ENCODE peak calls at places on chromosomes 1 and 21, in nine cellular contexts. K is transverse colon; Y is upper lobe of right lung; Q is breast epithelium; O is CD8-positive, alpha-beta T cell; E is psoas muscle; P is A549; C is SK-N-SH; Z is heart right ventricle. L is an unnamed sample.

GRCh38 chr1:154866257-154866994 is 3.7 kb downstream of the KCNN3 start:
- DNase-seq in Y (no peak), O (no peak), P (no peak), C (no peak), Q (no peak), E (no peak), Z (no peak), K (no peak), L (no peak)

GRCh38 chr1:219927298-219927955 is 930 bp downstream of the SLC30A10 start:
- DNase-seq in C (peak), E (no peak), Z (no peak), Y (no peak), Q (no peak), K (no peak), P (no peak), O (no peak), L (no peak)

GRCh38 chr21:33539612-33540011 is 2.3 kb downstream of the GART start:
- DNase-seq in E (no peak), K (no peak), O (no peak), Y (no peak), Z (no peak), C (no peak), P (no peak), Q (no peak), L (no peak)

GRCh38 chr21:39326607-39327307 is 13.3 kb upstream of the BRWD1 start:
- DNase-seq in O (no peak), K (no peak), Y (no peak), Z (no peak), P (no peak), C (no peak), Q (no peak), E (no peak), L (no peak)

GRCh38 chr1:32651461-32652073 is 559 bp downstream of the RBBP4 start:
- DNase-seq in E (no peak), Y (no peak), P (peak), Z (no peak), Q (no peak), O (no peak), C (no peak), K (no peak), L (no peak)

GRCh38 chr1:6419803-6420593 is at the start of gene HES2:
- DNase-seq in Z (no peak), O (no peak), K (peak), P (no peak), C (peak), Y (no peak), E (no peak), Q (no peak), L (no peak)

GRCh38 chr1:84689514-84690396 is 506 bp downstream of the SSX2IP start:
- DNase-seq in O (no peak), P (peak), Y (no peak), Z (peak), C (no peak), Q (peak), K (peak), E (peak), L (peak)

GRCh38 chr1:218266356-218266755 is 18.7 kb upstream of the RRP15 start:
- DNase-seq in O (no peak), P (no peak), C (no peak), K (no peak), Y (no peak), Q (no peak), Z (no peak), E (no peak), L (no peak)

GRCh38 chr1:208475449-208475848 is 231.3 kb upstream of the PLXNA2 start:
- DNase-seq in P (no peak), O (no peak), E (peak), Y (no peak), Q (no peak), Z (no peak), K (no peak), C (no peak), L (no peak)

GRCh38 chr1:225146478-225146877 is 217.0 kb downstream of the DNAH14 start:
- DNase-seq in E (no peak), Q (no peak), O (no peak), P (no peak), Z (no peak), Y (no peak), C (peak), K (no peak), L (no peak)

GRCh38 chr1:7255303-7256058 is 470.2 kb downstream of the CAMTA1 start:
- DNase-seq in C (no peak), K (no peak), P (no peak), Y (no peak), Q (no peak), Z (no peak), E (no peak), O (no peak), L (no peak)

GRCh38 chr1:235861857-235862256 is 4.8 kb downstream of the LYST start:
- DNase-seq in Z (no peak), P (no peak), O (no peak), K (no peak), E (no peak), C (no peak), Q (no peak), Y (no peak), L (no peak)

DNA sequence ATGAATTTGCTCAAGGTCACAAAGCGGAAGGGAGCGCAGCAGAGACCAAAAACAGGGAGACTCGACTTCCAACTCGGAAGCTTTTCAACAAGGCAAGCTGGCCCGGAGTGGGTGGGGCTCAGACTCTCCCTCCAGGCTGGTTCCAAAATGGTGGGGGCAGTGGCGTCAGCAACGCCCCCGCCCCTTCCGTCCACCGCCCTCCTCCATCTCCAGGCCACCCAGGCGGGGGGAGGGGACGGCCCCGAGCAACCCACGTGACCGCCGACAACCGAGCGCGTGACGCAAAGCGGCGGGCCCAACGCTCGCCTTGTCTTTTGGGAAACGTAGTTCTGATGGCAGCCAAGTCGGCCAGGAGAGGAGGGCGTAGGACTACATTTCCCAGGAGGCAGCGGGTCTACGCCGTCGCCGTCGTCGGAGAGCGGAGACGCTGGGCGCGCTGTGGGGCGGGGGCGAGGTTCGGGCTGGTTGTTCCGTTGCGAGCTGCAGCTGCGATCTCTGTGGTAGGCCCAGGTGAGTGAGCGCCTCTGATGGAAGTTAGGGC is at the start of gene THRAP3:
- DNase-seq in P (peak), Z (peak), O (peak), K (peak), Y (peak), E (peak), C (peak), Q (peak), L (peak)
- TF ChIP-seq CTCF in P (no peak), Z (no peak), O (no peak), K (no peak), Y (no peak), E (no peak), C (no peak), Q (no peak), L (no peak)

GRCh38 chr1:8518490-8518801 is 200.5 kb downstream of the SLC45A1 start:
- DNase-seq in O (no peak), K (no peak), P (no peak), E (no peak), Z (no peak), C (no peak), Q (no peak), Y (no peak), L (no peak)
- H3K4me3 ChIP-seq in O (no peak), K (no peak), P (no peak), E (no peak), Z (no peak), C (no peak), Q (no peak), Y (no peak), L (no peak)

GRCh38 chr1:168958562-168959289 is 147.8 kb upstream of the ATP1B1 start:
- DNase-seq in K (no peak), Y (no peak), P (no peak), Q (no peak), O (no peak), E (no peak), C (no peak), Z (no peak), L (no peak)
- H3K27ac ChIP-seq in K (no peak), Y (no peak), P (no peak), Q (no peak), O (no peak), E (no peak), C (no peak), Z (peak), L (no peak)

GRCh38 chr1:19866029-19866428 is 16.2 kb upstream of the OTUD3 start:
- DNase-seq in C (no peak), P (no peak), Y (no peak), E (no peak), O (no peak), K (no peak), Q (no peak), Z (no peak), L (no peak)
- TF ChIP-seq CTCF in C (no peak), P (no peak), Y (no peak), E (no peak), O (no peak), K (no peak), Q (no peak), Z (no peak), L (no peak)

L was measured in lower lobe of right lung.